ENCODE peak calls at places on chromosomes 7 and 10, in seven cellular contexts. X, G, V, Q, M, J and Z are unnamed samples. For H3K4me1 and H3K27me3, the result is how much of the 10 kb centered on the place peaks cover.

GRCh38 chr7:74183142-74183541 is 9.0 kb downstream of the EIF4H start:
- DNase-seq in X (no peak), G (no peak), V (no peak), Q (no peak), M (no peak), J (no peak), Z (no peak)

GRCh38 chr10:15571570-15571969 is 148.2 kb downstream of the ITGA8 start:
- DNase-seq in X (peak), G (no peak), V (peak), Q (no peak), M (no peak), J (no peak), Z (no peak)

GRCh38 chr10:62057359-62057758 is 155.9 kb downstream of the ARID5B start:
- DNase-seq in X (no peak), G (no peak), V (no peak), Q (no peak), M (no peak), J (no peak), Z (no peak)

GRCh38 chr7:105353752-105354328 is 34.9 kb downstream of the SRPK2 start:
- DNase-seq in X (peak), G (no peak), V (peak), Q (no peak), M (no peak), J (peak), Z (peak)

GRCh38 chr7:519429-519973 is at the start of gene PDGFA:
- DNase-seq in X (no peak), G (no peak), V (no peak), Q (no peak), M (no peak), J (peak), Z (peak)

GRCh38 chr7:112286294-112287086 is 80.0 kb downstream of the ZNF277 start:
- DNase-seq in X (no peak), G (no peak), V (no peak), Q (peak), M (no peak), J (no peak), Z (no peak)

GRCh38 chr7:106049139-106049725 is 62.9 kb downstream of the SYPL1 start:
- DNase-seq in X (no peak), G (no peak), V (no peak), Q (no peak), M (no peak), J (no peak), Z (no peak)

GRCh38 chr7:105792488-105793370 is 83.7 kb downstream of the ATXN7L1 start:
- DNase-seq in X (no peak), G (no peak), V (no peak), Q (no peak), M (no peak), J (no peak), Z (no peak)

GRCh38 chr7:157276731-157277562 is 59.9 kb upstream of the DNAJB6 start:
- DNase-seq in X (peak), G (peak), V (no peak), Q (no peak), M (no peak), J (peak), Z (no peak)

GRCh38 chr7:6533893-6534804 is 17.1 kb downstream of the GRID2IP start:
- DNase-seq in X (no peak), G (no peak), V (no peak), Q (peak), M (no peak), J (no peak), Z (no peak)

GRCh38 chr10:6151087-6151977 is 51.4 kb upstream of the PFKFB3 start:
- DNase-seq in X (peak), G (no peak), V (peak), Q (peak), M (no peak), J (peak), Z (peak)

GRCh38 chr10:50512214-50512595 is 111.6 kb downstream of the SGMS1 start:
- DNase-seq in X (no peak), G (no peak), V (no peak), Q (no peak), M (no peak), J (no peak), Z (no peak)
- H3K4me1 ChIP-seq in X (under half), G (under half), V (under half), Q (half or more), M (under half), J (under half), Z (half or more)

DNA sequence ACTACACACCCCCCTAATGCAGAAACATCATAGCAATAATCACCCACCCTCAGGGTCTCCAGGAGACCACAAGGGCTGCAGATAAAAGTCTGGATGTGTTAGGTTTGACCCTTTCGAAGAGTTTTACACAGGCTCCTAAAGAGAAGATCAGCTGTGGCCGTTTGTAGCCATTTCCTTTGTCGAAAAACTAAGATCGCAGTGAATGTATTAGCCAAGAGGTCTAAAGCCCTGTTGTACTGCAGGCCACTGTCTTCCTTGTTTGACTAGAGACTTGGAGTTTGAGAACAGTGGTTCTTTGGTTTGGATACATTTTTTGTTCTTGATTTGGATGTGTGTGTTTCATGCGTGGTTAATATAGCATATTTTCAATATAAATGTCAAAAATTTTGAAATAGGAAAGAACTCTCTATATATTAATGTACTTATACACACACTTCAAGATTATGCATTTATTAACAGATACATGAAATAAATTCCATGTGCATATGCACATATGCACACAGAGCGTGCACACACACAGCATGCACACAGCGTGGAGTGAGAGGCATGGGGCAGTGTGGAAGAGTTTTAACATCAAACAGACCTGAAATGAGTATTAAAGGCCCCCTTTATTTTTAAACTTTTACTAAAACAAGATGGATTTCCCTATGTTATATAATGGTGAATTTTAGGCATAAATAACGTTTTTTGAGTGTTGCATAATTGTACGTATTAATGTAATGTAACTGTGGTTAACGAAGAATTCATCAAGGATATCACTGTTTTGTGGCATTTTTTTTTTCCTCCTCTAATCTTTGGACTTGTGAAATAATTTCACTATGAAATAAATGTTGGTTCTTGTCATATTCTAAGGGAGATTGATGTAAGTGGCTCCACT is 2.2 kb downstream of the IKZF1 start:
- DNase-seq in X (no peak), G (no peak), V (no peak), Q (no peak), M (no peak), J (no peak), Z (no peak)
- H3K27me3 ChIP-seq in X (under half), G (under half), V (half or more), Q (under half), M (under half), J (under half), Z (under half)

GRCh38 chr7:68030530-68030929 is 1033.9 kb downstream of the TYW1 start:
- DNase-seq in X (no peak), G (no peak), V (no peak), Q (no peak), M (no peak), J (no peak), Z (no peak)
- TF ChIP-seq POLR2A in X (no peak), G (no peak), V (no peak), Q (no peak), M (no peak), J (no peak), Z (no peak)

GRCh38 chr10:101227765-101228681 is 1.2 kb downstream of the LBX1 start:
- DNase-seq in X (no peak), G (no peak), V (no peak), Q (no peak), M (no peak), J (no peak), Z (no peak)

GRCh38 chr10:101226888-101227736 is 2.2 kb downstream of the LBX1 start:
- DNase-seq in X (no peak), G (no peak), V (no peak), Q (no peak), M (no peak), J (no peak), Z (no peak)

GRCh38 chr10:101230185-101230917 is 1.1 kb upstream of the LBX1 start:
- DNase-seq in X (no peak), G (no peak), V (no peak), Q (no peak), M (no peak), J (no peak), Z (no peak)

GRCh38 chr10:101229275-101230184 is at the start of gene LBX1:
- DNase-seq in X (no peak), G (no peak), V (no peak), Q (no peak), M (no peak), J (no peak), Z (no peak)

GRCh38 chr10:101228682-101229274 is 485 bp downstream of the LBX1 start:
- DNase-seq in X (no peak), G (no peak), V (no peak), Q (no peak), M (no peak), J (no peak), Z (no peak)
- H3K4me1 ChIP-seq in X (under half), G (half or more), V (under half), Q (under half), M (under half), J (under half), Z (half or more)

GRCh38 chr7:42045961-42046360 is 191.0 kb downstream of the GLI3 start:
- DNase-seq in X (no peak), G (no peak), V (no peak), Q (no peak), M (no peak), J (no peak), Z (no peak)

GRCh38 chr7:42046483-42046882 is 190.5 kb downstream of the GLI3 start:
- DNase-seq in X (no peak), G (no peak), V (no peak), Q (no peak), M (no peak), J (no peak), Z (no peak)
- H3K27me3 ChIP-seq in X (under half), G (under half), V (under half), Q (under half), M (under half), J (under half), Z (under half)